ENCODE peak calls at places on chromosomes 3 and 15, in ten cellular contexts. H is NCI-H2081; K is SW480; C is pons; U is sigmoid colon; Z is brain microvascular endothelial cell; V is substantia nigra; F is kidney epithelial cell; M is stimulated activated CD4-positive, alpha-beta T cell treated with anti-CD3 and anti-CD28 coated beads, Interleukin-1b, Interleukin-23, amount 100 ng/mL, for 4 hours; A is fibroblast of lung. W is an unnamed sample.

GRCh38 chr3:160641675-160642330 is 35.2 kb upstream of the ARL14 start:
- DNase-seq in H (no peak), K (no peak), C (no peak), U (no peak), Z (peak), V (no peak), F (peak), M (no peak), A (peak), W (no peak)

GRCh38 chr15:91950631-91951384 is 97.3 kb downstream of the SLCO3A1 start:
- DNase-seq in H (no peak), K (no peak), C (no peak), U (no peak), Z (no peak), V (no peak), F (no peak), M (no peak), A (peak), W (no peak)

GRCh38 chr15:77002436-77002835 is 7.5 kb downstream of the PSTPIP1 start:
- DNase-seq in H (no peak), K (no peak), C (no peak), U (no peak), Z (no peak), V (no peak), F (no peak), M (no peak), A (no peak), W (no peak)

GRCh38 chr3:123447749-123448502 is 964 bp downstream of the ADCY5 start:
- DNase-seq in H (no peak), K (no peak), C (no peak), U (no peak), Z (no peak), V (peak), F (no peak), M (no peak), A (no peak), W (peak)

GRCh38 chr3:39021465-39022274 is 30.1 kb downstream of the SCN11A start:
- DNase-seq in H (no peak), K (no peak), C (no peak), U (no peak), Z (no peak), V (no peak), F (no peak), M (no peak), A (no peak), W (no peak)

GRCh38 chr3:43155464-43156121 is 49.7 kb upstream of the POMGNT2 start:
- DNase-seq in H (no peak), K (peak), C (peak), U (peak), Z (peak), V (peak), F (peak), M (no peak), A (peak), W (no peak)

GRCh38 chr3:45593708-45594601 is 596 bp upstream of the LIMD1 start:
- DNase-seq in H (peak), K (peak), C (no peak), U (peak), Z (peak), V (peak), F (no peak), M (peak), A (peak), W (peak)

GRCh38 chr15:20294651-20295237 is 246.9 kb downstream of the GOLGA6L6 start:
- DNase-seq in H (no peak), K (no peak), C (no peak), U (no peak), Z (no peak), V (no peak), F (no peak), M (no peak), A (no peak), W (peak)

GRCh38 chr3:191136347-191136746 is 62.7 kb upstream of the OSTN start:
- DNase-seq in H (no peak), K (no peak), C (no peak), U (no peak), Z (peak), V (no peak), F (no peak), M (no peak), A (peak), W (no peak)

GRCh38 chr3:4999626-5000184 is 20.5 kb downstream of the BHLHE40 start:
- DNase-seq in H (no peak), K (peak), C (no peak), U (peak), Z (no peak), V (no peak), F (no peak), M (no peak), A (no peak), W (no peak)

GRCh38 chr3:120167488-120167887 is 73.2 kb upstream of the GSK3B start:
- DNase-seq in H (no peak), K (no peak), C (no peak), U (no peak), Z (no peak), V (no peak), F (no peak), M (no peak), A (no peak), W (no peak)

GRCh38 chr3:39267631-39268553 is 11.9 kb downstream of the CX3CR1 start:
- DNase-seq in H (no peak), K (no peak), C (no peak), U (no peak), Z (no peak), V (no peak), F (no peak), M (peak), A (no peak), W (peak)

GRCh38 chr15:37628507-37628906 is 305.9 kb upstream of the TMCO5A start:
- DNase-seq in H (no peak), K (no peak), C (no peak), U (no peak), Z (no peak), V (no peak), F (no peak), M (no peak), A (no peak), W (no peak)

GRCh38 chr3:15330031-15330596 is 2.3 kb downstream of the SH3BP5 start:
- DNase-seq in H (peak), K (no peak), C (no peak), U (peak), Z (peak), V (no peak), F (no peak), M (no peak), A (peak), W (no peak)

GRCh38 chr3:38140326-38141172 is 2.1 kb downstream of the MYD88 start:
- DNase-seq in H (no peak), K (no peak), C (no peak), U (no peak), Z (no peak), V (no peak), F (no peak), M (no peak), A (no peak), W (no peak)

GRCh38 chr15:26691249-26691648 is 81.6 kb downstream of the GABRB3 start:
- DNase-seq in H (no peak), K (no peak), C (no peak), U (no peak), Z (no peak), V (no peak), F (no peak), M (no peak), A (no peak), W (no peak)

GRCh38 chr3:64902117-64902516 is 214.3 kb upstream of the ADAMTS9 start:
- DNase-seq in H (no peak), K (no peak), C (no peak), U (no peak), Z (no peak), V (no peak), F (no peak), M (no peak), A (no peak), W (no peak)

GRCh38 chr3:179168933-179169332 is 20.8 kb downstream of the PIK3CA start:
- DNase-seq in H (no peak), K (no peak), C (no peak), U (no peak), Z (no peak), V (no peak), F (no peak), M (no peak), A (no peak), W (no peak)

GRCh38 chr3:79767953-79768282 is at the start of gene ROBO1:
- DNase-seq in H (no peak), K (no peak), C (no peak), U (no peak), Z (peak), V (no peak), F (no peak), M (no peak), A (peak), W (no peak)

GRCh38 chr3:195040773-195041520 is 230.0 kb downstream of the XXYLT1 start:
- DNase-seq in H (no peak), K (peak), C (no peak), U (no peak), Z (no peak), V (no peak), F (peak), M (no peak), A (no peak), W (no peak)

GRCh38 chr15:38683382-38684242 is 119.0 kb upstream of the RASGRP1 start:
- DNase-seq in H (peak), K (peak), C (peak), U (no peak), Z (peak), V (peak), F (no peak), M (peak), A (peak), W (peak)

GRCh38 chr15:28264166-28264565 is 57.8 kb downstream of the HERC2 start:
- DNase-seq in H (no peak), K (no peak), C (no peak), U (no peak), Z (no peak), V (no peak), F (no peak), M (no peak), A (no peak), W (no peak)

GRCh38 chr3:86702381-86702958 is 288.5 kb downstream of the VGLL3 start:
- DNase-seq in H (no peak), K (peak), C (no peak), U (no peak), Z (no peak), V (no peak), F (no peak), M (no peak), A (peak), W (no peak)

GRCh38 chr15:39345176-39345575 is 235.7 kb upstream of the THBS1 start:
- DNase-seq in H (no peak), K (no peak), C (no peak), U (no peak), Z (no peak), V (no peak), F (no peak), M (no peak), A (no peak), W (no peak)

GRCh38 chr3:160566499-160566898 is 1.1 kb upstream of the KPNA4 start:
- DNase-seq in H (no peak), K (peak), C (no peak), U (no peak), Z (no peak), V (no peak), F (no peak), M (no peak), A (no peak), W (no peak)

GRCh38 chr3:160006282-160007163 is 17.9 kb downstream of the IL12A start:
- DNase-seq in H (peak), K (peak), C (peak), U (peak), Z (peak), V (peak), F (no peak), M (no peak), A (peak), W (no peak)

GRCh38 chr3:127484601-127485388 is 105.7 kb downstream of the TPRA1 start:
- DNase-seq in H (no peak), K (no peak), C (no peak), U (peak), Z (no peak), V (no peak), F (no peak), M (no peak), A (no peak), W (no peak)

GRCh38 chr3:76826915-76827314 is 213.0 kb upstream of the ROBO2 start:
- DNase-seq in H (peak), K (no peak), C (no peak), U (no peak), Z (no peak), V (no peak), F (no peak), M (no peak), A (no peak), W (no peak)

GRCh38 chr3:53493997-53494791 is at the start of gene CACNA1D:
- DNase-seq in H (peak), K (peak), C (no peak), U (no peak), Z (no peak), V (peak), F (no peak), M (no peak), A (no peak), W (no peak)

GRCh38 chr3:180135101-180135500 is 98.4 kb upstream of the PEX5L start:
- DNase-seq in H (no peak), K (no peak), C (no peak), U (no peak), Z (no peak), V (no peak), F (no peak), M (no peak), A (no peak), W (no peak)

W was measured in activated CD4-positive, alpha-beta T cell treated with anti-CD3 and anti-CD28 coated beads for 1 hour.